ENCODE peak calls at places on chromosomes 5 and 9, in four cellular contexts. One of them, this sample, is unnamed.

GRCh38 chr9:8644571-8644970 is 845.0 kb upstream of the DMAC1 start:
- DNase-seq in NCI-H1092: no peak
- DNase-seq in kidney epithelial cell: no peak
- DNase-seq in NCI-H2171 treated with DMSO at 0.1 percent for 48 hours: no peak
- DNase-seq in this sample: no peak

GRCh38 chr5:168211245-168211644 is 80.2 kb upstream of the WWC1 start:
- DNase-seq in NCI-H1092: no peak
- DNase-seq in kidney epithelial cell: no peak
- DNase-seq in NCI-H2171 treated with DMSO at 0.1 percent for 48 hours: no peak
- DNase-seq in this sample: no peak

GRCh38 chr5:66848749-66849641 is 252.8 kb downstream of the MAST4 start:
- DNase-seq in NCI-H1092: no peak
- DNase-seq in kidney epithelial cell: no peak
- DNase-seq in NCI-H2171 treated with DMSO at 0.1 percent for 48 hours: no peak
- DNase-seq in this sample: no peak

GRCh38 chr9:93262537-93263310 is 78.8 kb downstream of the WNK2 start:
- DNase-seq in NCI-H1092: peak
- DNase-seq in kidney epithelial cell: no peak
- DNase-seq in NCI-H2171 treated with DMSO at 0.1 percent for 48 hours: no peak
- DNase-seq in this sample: no peak

GRCh38 chr5:57113486-57113885 is 60.4 kb upstream of the GPBP1 start:
- DNase-seq in NCI-H1092: no peak
- DNase-seq in kidney epithelial cell: no peak
- DNase-seq in NCI-H2171 treated with DMSO at 0.1 percent for 48 hours: no peak
- DNase-seq in this sample: no peak

GRCh38 chr5:124746252-124746915 is at the start of gene ZNF608:
- DNase-seq in NCI-H1092: no peak
- DNase-seq in kidney epithelial cell: peak
- DNase-seq in NCI-H2171 treated with DMSO at 0.1 percent for 48 hours: peak
- DNase-seq in this sample: peak

GRCh38 chr9:129936222-129936621 is 101.0 kb downstream of the USP20 start:
- DNase-seq in NCI-H1092: no peak
- DNase-seq in kidney epithelial cell: no peak
- DNase-seq in NCI-H2171 treated with DMSO at 0.1 percent for 48 hours: peak
- DNase-seq in this sample: peak

GRCh38 chr9:124975131-124975530 is 34.2 kb upstream of the GOLGA1 start:
- DNase-seq in NCI-H1092: no peak
- DNase-seq in kidney epithelial cell: no peak
- DNase-seq in NCI-H2171 treated with DMSO at 0.1 percent for 48 hours: no peak
- DNase-seq in this sample: no peak

GRCh38 chr5:26143259-26143658 is 895.1 kb downstream of the CDH9 start:
- DNase-seq in NCI-H1092: no peak
- DNase-seq in kidney epithelial cell: no peak
- DNase-seq in NCI-H2171 treated with DMSO at 0.1 percent for 48 hours: no peak
- DNase-seq in this sample: no peak

This sample was measured in DMS 273 treated with DMSO at 0.1 percent for 48 hours.